ENCODE peak calls at places on chromosomes 2 and 18, in seven cellular contexts. E is dorsolateral prefrontal cortex, Z is esophagus squamous epithelium, U is IMR-90, J is coronary artery, K is ascending aorta, W is breast epithelium. A is an unnamed sample.
A peak's percentile ranks its signal among the peaks of the same experiment; 100 is the strongest.

GRCh38 chr2:28582595-28582994 is 86.7 kb downstream of the PLB1 start:
- DNase-seq in E (no peak), Z (no peak), U (no peak), J (peak; percentile 64), K (no peak), W (no peak), A (no peak)

GRCh38 chr18:76689646-76690264 is 132.6 kb upstream of the ZNF236 start:
- DNase-seq in E (no peak), Z (no peak), U (no peak), J (no peak), K (peak; percentile 28), W (no peak), A (no peak)

GRCh38 chr2:38013158-38013752 is 62.7 kb downstream of the CYP1B1 start:
- DNase-seq in E (no peak), Z (no peak), U (peak; percentile 53), J (no peak), K (no peak), W (no peak), A (no peak)

GRCh38 chr2:172196768-172197322 is 94.1 kb upstream of the DLX2 start:
- DNase-seq in E (no peak), Z (no peak), U (peak; percentile 85), J (no peak), K (no peak), W (no peak), A (peak; percentile 26)

GRCh38 chr2:234978466-234979203 is 26.8 kb downstream of the SH3BP4 start:
- DNase-seq in E (no peak), Z (no peak), U (peak; percentile 61), J (no peak), K (no peak), W (peak; percentile 80), A (peak; percentile 65)

GRCh38 chr2:160351978-160352377 is 141.6 kb downstream of the RBMS1 start:
- DNase-seq in E (no peak), Z (no peak), U (peak; percentile 78), J (no peak), K (no peak), W (no peak), A (no peak)

GRCh38 chr18:22710628-22711380 is 222.3 kb upstream of the RBBP8 start:
- DNase-seq in E (no peak), Z (no peak), U (peak; percentile 64), J (no peak), K (peak; percentile 74), W (no peak), A (peak; percentile 60)

GRCh38 chr2:223047260-223047761 is 4.7 kb upstream of the KCNE4 start:
- DNase-seq in E (no peak), Z (no peak), U (peak; percentile 97), J (no peak), K (no peak), W (no peak), A (no peak)

GRCh38 chr2:241846406-241846805 is 12.3 kb downstream of the PDCD1 start:
- DNase-seq in E (no peak), Z (no peak), U (no peak), J (no peak), K (no peak), W (no peak), A (no peak)

GRCh38 chr2:240812721-240813120 is 7.3 kb downstream of the KIF1A start:
- DNase-seq in E (peak; percentile 2), Z (no peak), U (no peak), J (peak; percentile 75), K (peak; percentile 50), W (no peak), A (no peak)

GRCh38 chr2:61233581-61233980 is 71.6 kb downstream of the C2orf74 start:
- DNase-seq in E (no peak), Z (no peak), U (no peak), J (no peak), K (no peak), W (no peak), A (no peak)

GRCh38 chr2:69997296-69998184 is 36.1 kb upstream of the ASPRV1 start:
- DNase-seq in E (no peak), Z (no peak), U (peak; percentile 71), J (no peak), K (peak; percentile 62), W (peak; percentile 73), A (peak; percentile 6)

GRCh38 chr2:159650574-159650973 is 34.2 kb upstream of the BAZ2B start:
- DNase-seq in E (no peak), Z (no peak), U (no peak), J (no peak), K (no peak), W (no peak), A (no peak)

GRCh38 chr18:54916507-54916906 is 42.8 kb downstream of the CCDC68 start:
- DNase-seq in E (no peak), Z (no peak), U (no peak), J (no peak), K (no peak), W (no peak), A (no peak)
- TF ChIP-seq CTCF in E (no peak), Z (no peak), U (no peak), J (no peak), K (no peak), W (no peak), A (no peak)

GRCh38 chr18:39966275-39966674 is 1988.8 kb upstream of the PIK3C3 start:
- DNase-seq in E (no peak), Z (no peak), U (no peak), J (no peak), K (no peak), W (no peak), A (peak; percentile 10)
- TF ChIP-seq CTCF in E (no peak), Z (peak; percentile 9), U (no peak), J (no peak), K (no peak), W (no peak), A (peak; percentile 18)

DNA sequence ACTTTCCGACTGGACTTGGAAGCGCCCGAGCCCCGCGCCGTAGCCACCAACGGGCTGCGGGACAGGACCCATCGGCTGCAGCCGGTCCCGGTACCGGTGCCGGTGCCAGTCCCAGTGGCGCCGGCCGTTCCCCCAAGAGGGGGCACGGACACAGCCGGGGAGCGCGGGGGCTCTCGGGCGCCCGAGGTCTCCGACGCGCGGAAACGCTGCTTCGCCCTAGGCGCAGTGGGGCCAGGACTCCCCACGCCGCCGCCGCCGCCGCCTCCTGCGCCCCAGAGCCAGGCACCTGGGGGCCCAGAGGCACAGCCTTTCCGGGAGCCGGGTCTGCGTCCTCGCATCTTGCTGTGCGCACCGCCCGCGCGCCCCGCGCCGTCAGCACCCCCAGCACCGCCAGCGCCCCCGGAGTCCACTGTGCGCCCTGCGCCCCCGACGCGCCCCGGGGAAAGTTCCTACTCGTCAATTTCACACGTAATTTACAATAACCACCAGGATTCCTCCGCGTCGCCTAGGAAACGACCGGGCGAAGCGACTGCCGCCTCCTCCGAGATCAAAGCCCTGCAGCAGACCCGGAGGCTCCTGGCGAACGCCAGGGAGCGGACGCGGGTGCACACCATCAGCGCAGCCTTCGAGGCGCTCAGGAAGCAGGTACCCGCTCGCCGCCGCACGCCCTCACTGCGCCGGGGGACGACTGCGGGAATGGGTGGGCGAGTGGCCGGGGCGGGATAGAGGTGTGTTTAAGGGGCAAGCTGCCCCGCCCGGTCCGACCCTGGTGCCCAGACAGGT is 713 bp downstream of the ATOH8 start:
- DNase-seq in E (peak; percentile 44), Z (no peak), U (peak; percentile 39), J (no peak), K (no peak), W (no peak), A (peak; percentile 30)
- TF ChIP-seq CTCF in E (peak; percentile 54), Z (peak; percentile 7), U (no peak), J (peak; percentile 24), K (peak; percentile 23), W (peak; percentile 15), A (no peak)

GRCh38 chr2:44389895-44390294 is 28.1 kb downstream of the CAMKMT start:
- DNase-seq in E (no peak), Z (no peak), U (no peak), J (no peak), K (no peak), W (no peak), A (no peak)
- TF ChIP-seq CTCF in E (peak; percentile 29), Z (no peak), U (peak; percentile 30), J (no peak), K (no peak), W (no peak), A (peak; percentile 17)

DNA sequence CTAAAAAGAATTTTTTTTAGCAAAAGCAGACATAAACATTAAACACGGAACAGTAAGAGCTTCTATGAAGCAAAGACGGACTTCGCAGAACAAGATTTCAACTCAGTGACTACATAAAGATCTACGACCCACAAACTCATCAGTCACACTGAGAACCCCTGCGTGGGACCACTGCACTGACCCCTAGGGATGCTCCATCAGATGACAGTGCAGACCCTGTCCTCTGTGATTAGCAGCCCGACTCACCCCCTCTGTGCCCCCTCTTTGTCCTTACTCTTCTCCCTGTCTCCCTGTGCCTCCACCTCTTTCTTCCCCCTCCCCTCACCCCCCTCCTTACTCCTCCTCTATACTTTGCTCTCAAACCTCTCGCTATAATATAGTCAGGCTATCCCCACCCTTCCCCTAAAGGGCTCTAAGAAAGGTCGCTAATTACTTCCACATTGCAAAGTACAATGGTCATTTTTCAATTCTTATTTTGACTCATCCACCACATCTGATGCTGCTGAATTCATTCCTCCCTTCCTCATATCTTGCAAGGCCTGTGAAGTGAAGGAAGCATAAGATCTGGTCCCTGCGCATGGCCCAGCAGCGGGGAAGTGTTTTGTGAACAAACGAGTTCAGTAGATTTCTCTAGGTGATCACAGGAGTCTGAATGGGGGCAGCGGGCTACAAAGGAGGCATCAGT is 89.3 kb downstream of the CABYR start:
- DNase-seq in E (no peak), Z (no peak), U (peak; percentile 83), J (no peak), K (no peak), W (no peak), A (peak; percentile 28)
- TF ChIP-seq CTCF in E (no peak), Z (no peak), U (no peak), J (no peak), K (no peak), W (no peak), A (no peak)

GRCh38 chr2:238585836-238586821 is 159.4 kb downstream of the ASB1 start:
- DNase-seq in E (no peak), Z (no peak), U (no peak), J (no peak), K (no peak), W (peak; percentile 52), A (no peak)
- TF ChIP-seq CTCF in E (no peak), Z (no peak), U (no peak), J (no peak), K (no peak), W (no peak), A (no peak)

GRCh38 chr2:128548461-128548891 is 229.8 kb upstream of the HS6ST1 start:
- DNase-seq in E (no peak), Z (no peak), U (no peak), J (no peak), K (no peak), W (no peak), A (no peak)
- TF ChIP-seq CTCF in E (no peak), Z (no peak), U (no peak), J (no peak), K (no peak), W (no peak), A (no peak)